ENCODE peak calls at places on chromosomes 7 and 10, in eight cellular contexts. One of them, this sample, is unnamed.

GRCh38 chr10:24869354-24870016 is 82.9 kb downstream of the PRTFDC1 start:
- DNase-seq in IMR-90: peak; percentile 67
- DNase-seq in fibroblast of lung: no peak
- DNase-seq in DND-41: no peak
- DNase-seq in MM.1S: no peak
- DNase-seq in endothelial cell of umbilical vein: peak; percentile 45
- DNase-seq in kidney: no peak
- DNase-seq in H9: no peak
- DNase-seq in this sample: no peak

GRCh38 chr7:157827045-157827862 is 490.4 kb downstream of the DNAJB6 start:
- DNase-seq in fibroblast of lung: no peak
- DNase-seq in H9: no peak
- DNase-seq in kidney: peak; percentile 29
- DNase-seq in DND-41: no peak
- DNase-seq in MM.1S: no peak
- DNase-seq in IMR-90: no peak
- DNase-seq in endothelial cell of umbilical vein: no peak
- DNase-seq in this sample: no peak

GRCh38 chr7:73431041-73431835 is 2.3 kb upstream of the FZD9 start:
- DNase-seq in DND-41: no peak
- DNase-seq in endothelial cell of umbilical vein: no peak
- DNase-seq in kidney: peak; percentile 57
- DNase-seq in IMR-90: no peak
- DNase-seq in fibroblast of lung: no peak
- DNase-seq in MM.1S: no peak
- DNase-seq in H9: no peak
- DNase-seq in this sample: no peak

GRCh38 chr7:78620931-78621330 is 822.4 kb downstream of the PHTF2 start:
- DNase-seq in DND-41: peak; percentile 15
- DNase-seq in fibroblast of lung: peak; percentile 4
- DNase-seq in endothelial cell of umbilical vein: peak; percentile 5
- DNase-seq in IMR-90: peak; percentile 12
- DNase-seq in MM.1S: peak; percentile 69
- DNase-seq in kidney: no peak
- DNase-seq in H9: peak; percentile 42
- DNase-seq in this sample: peak; percentile 78

GRCh38 chr10:21724695-21725371 is 190.8 kb downstream of the MLLT10 start:
- DNase-seq in MM.1S: peak; percentile 96
- DNase-seq in H9: no peak
- DNase-seq in DND-41: peak; percentile 90
- DNase-seq in endothelial cell of umbilical vein: peak; percentile 97
- DNase-seq in IMR-90: peak; percentile 100
- DNase-seq in kidney: peak; percentile 84
- DNase-seq in fibroblast of lung: peak; percentile 100
- DNase-seq in this sample: peak; percentile 60

GRCh38 chr10:122376364-122376961 is 2.0 kb downstream of the PLEKHA1 start:
- DNase-seq in DND-41: no peak
- DNase-seq in IMR-90: no peak
- DNase-seq in fibroblast of lung: no peak
- DNase-seq in endothelial cell of umbilical vein: peak; percentile 56
- DNase-seq in MM.1S: no peak
- DNase-seq in H9: no peak
- DNase-seq in kidney: no peak
- DNase-seq in this sample: no peak

GRCh38 chr10:28849821-28850220 is 172.5 kb downstream of the BAMBI start:
- DNase-seq in endothelial cell of umbilical vein: no peak
- DNase-seq in H9: no peak
- DNase-seq in MM.1S: no peak
- DNase-seq in fibroblast of lung: no peak
- DNase-seq in IMR-90: no peak
- DNase-seq in DND-41: no peak
- DNase-seq in kidney: no peak
- DNase-seq in this sample: no peak

GRCh38 chr7:50037106-50037505 is 55.9 kb downstream of the ZPBP start:
- DNase-seq in MM.1S: no peak
- DNase-seq in IMR-90: no peak
- DNase-seq in kidney: no peak
- DNase-seq in H9: no peak
- DNase-seq in fibroblast of lung: no peak
- DNase-seq in DND-41: no peak
- DNase-seq in endothelial cell of umbilical vein: no peak
- DNase-seq in this sample: no peak

GRCh38 chr10:113539789-113540188 is 13.1 kb upstream of the HABP2 start:
- DNase-seq in fibroblast of lung: peak; percentile 19
- DNase-seq in IMR-90: peak; percentile 36
- DNase-seq in kidney: no peak
- DNase-seq in H9: no peak
- DNase-seq in endothelial cell of umbilical vein: no peak
- DNase-seq in DND-41: no peak
- DNase-seq in MM.1S: no peak
- DNase-seq in this sample: no peak

GRCh38 chr7:152902054-152902453 is 142.5 kb downstream of the ACTR3B start:
- DNase-seq in DND-41: no peak
- DNase-seq in kidney: no peak
- DNase-seq in MM.1S: peak; percentile 80
- DNase-seq in endothelial cell of umbilical vein: no peak
- DNase-seq in H9: no peak
- DNase-seq in IMR-90: no peak
- DNase-seq in fibroblast of lung: no peak
- DNase-seq in this sample: no peak

GRCh38 chr10:49382826-49383225 is 13.1 kb downstream of the DRGX start:
- DNase-seq in kidney: no peak
- DNase-seq in MM.1S: no peak
- DNase-seq in endothelial cell of umbilical vein: no peak
- DNase-seq in fibroblast of lung: no peak
- DNase-seq in DND-41: no peak
- DNase-seq in H9: no peak
- DNase-seq in IMR-90: no peak
- DNase-seq in this sample: no peak

GRCh38 chr10:34213193-34213804 is 601.8 kb downstream of the PARD3 start:
- DNase-seq in MM.1S: no peak
- DNase-seq in DND-41: no peak
- DNase-seq in fibroblast of lung: no peak
- DNase-seq in IMR-90: no peak
- DNase-seq in endothelial cell of umbilical vein: no peak
- DNase-seq in kidney: no peak
- DNase-seq in H9: no peak
- DNase-seq in this sample: no peak

GRCh38 chr7:25846722-25847121 is 305.3 kb upstream of the NFE2L3 start:
- DNase-seq in MM.1S: no peak
- DNase-seq in DND-41: no peak
- DNase-seq in kidney: peak; percentile 91
- DNase-seq in IMR-90: peak; percentile 79
- DNase-seq in fibroblast of lung: peak; percentile 97
- DNase-seq in endothelial cell of umbilical vein: peak; percentile 97
- DNase-seq in H9: no peak
- DNase-seq in this sample: no peak

GRCh38 chr7:106405697-106406141 is 120.9 kb upstream of the NAMPT start:
- DNase-seq in DND-41: no peak
- DNase-seq in H9: no peak
- DNase-seq in kidney: no peak
- DNase-seq in fibroblast of lung: no peak
- DNase-seq in endothelial cell of umbilical vein: no peak
- DNase-seq in MM.1S: peak; percentile 53
- DNase-seq in IMR-90: no peak
- DNase-seq in this sample: no peak

GRCh38 chr7:30143748-30144251 is 9.0 kb downstream of the MTURN start:
- DNase-seq in MM.1S: peak; percentile 41
- DNase-seq in kidney: no peak
- DNase-seq in fibroblast of lung: peak; percentile 43
- DNase-seq in H9: no peak
- DNase-seq in IMR-90: peak; percentile 62
- DNase-seq in DND-41: no peak
- DNase-seq in endothelial cell of umbilical vein: no peak
- DNase-seq in this sample: no peak

GRCh38 chr10:76251773-76252617 is 820.6 kb downstream of the LRMDA start:
- DNase-seq in kidney: peak; percentile 94
- DNase-seq in MM.1S: no peak
- DNase-seq in endothelial cell of umbilical vein: peak; percentile 60
- DNase-seq in fibroblast of lung: peak; percentile 100
- DNase-seq in IMR-90: peak; percentile 93
- DNase-seq in DND-41: no peak
- DNase-seq in H9: no peak
- DNase-seq in this sample: no peak

GRCh38 chr7:137109966-137110930 is 233.3 kb downstream of the PTN start:
- DNase-seq in IMR-90: peak; percentile 68
- DNase-seq in endothelial cell of umbilical vein: no peak
- DNase-seq in kidney: no peak
- DNase-seq in DND-41: no peak
- DNase-seq in MM.1S: no peak
- DNase-seq in fibroblast of lung: peak; percentile 62
- DNase-seq in H9: no peak
- DNase-seq in this sample: no peak

DNA sequence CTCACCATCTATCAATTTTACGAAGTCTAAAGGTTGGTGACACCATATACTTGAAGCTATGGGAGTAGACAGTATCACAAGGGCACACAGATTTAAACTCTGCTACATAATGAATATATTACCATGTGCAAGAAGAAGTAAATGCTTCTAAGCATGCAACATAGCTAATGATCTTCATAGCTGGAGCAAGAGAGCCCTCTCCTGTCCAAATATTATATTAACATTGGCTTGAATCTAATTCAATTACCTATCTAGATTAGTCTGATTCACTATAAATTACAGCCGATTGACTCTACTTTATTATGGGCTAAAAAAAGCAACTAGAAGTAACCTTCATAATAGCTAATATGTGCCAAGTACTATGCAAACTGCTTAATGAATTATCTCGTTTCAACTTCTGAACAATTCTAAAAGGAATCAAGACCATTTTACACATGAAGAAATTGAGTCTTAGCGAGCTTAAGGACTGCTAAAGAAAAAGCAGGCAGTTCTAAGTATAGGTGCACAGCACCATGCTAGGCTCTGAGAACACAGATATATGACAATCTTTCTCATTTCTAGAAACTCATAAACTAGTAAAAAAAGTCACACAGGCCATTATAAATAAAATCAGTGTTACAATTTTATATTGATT is 21.9 kb downstream of the FRA10AC1 start:
- DNase-seq in DND-41: no peak
- DNase-seq in IMR-90: peak; percentile 37
- DNase-seq in H9: no peak
- DNase-seq in fibroblast of lung: peak; percentile 59
- DNase-seq in kidney: no peak
- DNase-seq in endothelial cell of umbilical vein: peak; percentile 77
- DNase-seq in MM.1S: no peak
- DNase-seq in this sample: peak; percentile 34
- TF ChIP-seq CTCF in DND-41: peak; percentile 47
- TF ChIP-seq CTCF in IMR-90: peak; percentile 57
- TF ChIP-seq CTCF in H9: peak; percentile 53
- TF ChIP-seq CTCF in fibroblast of lung: peak; percentile 38
- TF ChIP-seq CTCF in kidney: peak; percentile 26
- TF ChIP-seq CTCF in endothelial cell of umbilical vein: peak; percentile 17
- TF ChIP-seq CTCF in MM.1S: peak; percentile 39
- TF ChIP-seq CTCF in this sample: peak; percentile 56

GRCh38 chr10:62040896-62041295 is 139.4 kb downstream of the ARID5B start:
- DNase-seq in fibroblast of lung: no peak
- DNase-seq in endothelial cell of umbilical vein: no peak
- DNase-seq in DND-41: no peak
- DNase-seq in IMR-90: no peak
- DNase-seq in MM.1S: no peak
- DNase-seq in H9: no peak
- DNase-seq in kidney: no peak
- DNase-seq in this sample: no peak

GRCh38 chr10:62037890-62038608 is 136.6 kb downstream of the ARID5B start:
- DNase-seq in endothelial cell of umbilical vein: no peak
- DNase-seq in kidney: no peak
- DNase-seq in IMR-90: no peak
- DNase-seq in MM.1S: no peak
- DNase-seq in H9: no peak
- DNase-seq in DND-41: no peak
- DNase-seq in fibroblast of lung: no peak
- DNase-seq in this sample: no peak

GRCh38 chr10:62037166-62037831 is 135.8 kb downstream of the ARID5B start:
- DNase-seq in fibroblast of lung: peak; percentile 87
- DNase-seq in IMR-90: peak; percentile 72
- DNase-seq in DND-41: no peak
- DNase-seq in kidney: no peak
- DNase-seq in H9: no peak
- DNase-seq in MM.1S: no peak
- DNase-seq in endothelial cell of umbilical vein: no peak
- DNase-seq in this sample: no peak

GRCh38 chr10:62036186-62037081 is 134.9 kb downstream of the ARID5B start:
- DNase-seq in MM.1S: no peak
- DNase-seq in H9: peak; percentile 50
- DNase-seq in IMR-90: no peak
- DNase-seq in endothelial cell of umbilical vein: no peak
- DNase-seq in fibroblast of lung: no peak
- DNase-seq in DND-41: no peak
- DNase-seq in kidney: no peak
- DNase-seq in this sample: peak; percentile 12

GRCh38 chr10:62038609-62039190 is 137.2 kb downstream of the ARID5B start:
- DNase-seq in H9: peak; percentile 56
- DNase-seq in DND-41: peak; percentile 59
- DNase-seq in endothelial cell of umbilical vein: peak; percentile 85
- DNase-seq in IMR-90: peak; percentile 78
- DNase-seq in MM.1S: peak; percentile 83
- DNase-seq in kidney: peak; percentile 79
- DNase-seq in fibroblast of lung: peak; percentile 84
- DNase-seq in this sample: peak; percentile 67
- H3K9ac ChIP-seq in H9: no peak overlapping the region
- H3K9ac ChIP-seq in DND-41: no peak overlapping the region
- H3K9ac ChIP-seq in endothelial cell of umbilical vein: no peak overlapping the region
- H3K9ac ChIP-seq in IMR-90: peak overlapping the region; percentile 52
- H3K9ac ChIP-seq in MM.1S: peak overlapping the region; percentile 20
- H3K9ac ChIP-seq in kidney: no peak overlapping the region
- H3K9ac ChIP-seq in fibroblast of lung: no peak overlapping the region
- H3K9ac ChIP-seq in this sample: no peak overlapping the region

GRCh38 chr10:109974509-109975191 is 33.1 kb upstream of the ADD3 start:
- DNase-seq in endothelial cell of umbilical vein: no peak
- DNase-seq in DND-41: no peak
- DNase-seq in IMR-90: peak; percentile 22
- DNase-seq in MM.1S: no peak
- DNase-seq in H9: no peak
- DNase-seq in fibroblast of lung: no peak
- DNase-seq in kidney: no peak
- DNase-seq in this sample: no peak
- H3K4me1 ChIP-seq in endothelial cell of umbilical vein: no peaks in the 10 kb centered on the region
- H3K4me1 ChIP-seq in DND-41: no peaks in the 10 kb centered on the region
- H3K4me1 ChIP-seq in IMR-90: peaks cover 7% of the 10 kb centered on the region
- H3K4me1 ChIP-seq in MM.1S: no peaks in the 10 kb centered on the region
- H3K4me1 ChIP-seq in H9: peaks cover 3% of the 10 kb centered on the region
- H3K4me1 ChIP-seq in fibroblast of lung: peaks cover 10% of the 10 kb centered on the region
- H3K4me1 ChIP-seq in kidney: peaks cover 15% of the 10 kb centered on the region
- H3K4me1 ChIP-seq in this sample: peaks cover 5% of the 10 kb centered on the region

DNA sequence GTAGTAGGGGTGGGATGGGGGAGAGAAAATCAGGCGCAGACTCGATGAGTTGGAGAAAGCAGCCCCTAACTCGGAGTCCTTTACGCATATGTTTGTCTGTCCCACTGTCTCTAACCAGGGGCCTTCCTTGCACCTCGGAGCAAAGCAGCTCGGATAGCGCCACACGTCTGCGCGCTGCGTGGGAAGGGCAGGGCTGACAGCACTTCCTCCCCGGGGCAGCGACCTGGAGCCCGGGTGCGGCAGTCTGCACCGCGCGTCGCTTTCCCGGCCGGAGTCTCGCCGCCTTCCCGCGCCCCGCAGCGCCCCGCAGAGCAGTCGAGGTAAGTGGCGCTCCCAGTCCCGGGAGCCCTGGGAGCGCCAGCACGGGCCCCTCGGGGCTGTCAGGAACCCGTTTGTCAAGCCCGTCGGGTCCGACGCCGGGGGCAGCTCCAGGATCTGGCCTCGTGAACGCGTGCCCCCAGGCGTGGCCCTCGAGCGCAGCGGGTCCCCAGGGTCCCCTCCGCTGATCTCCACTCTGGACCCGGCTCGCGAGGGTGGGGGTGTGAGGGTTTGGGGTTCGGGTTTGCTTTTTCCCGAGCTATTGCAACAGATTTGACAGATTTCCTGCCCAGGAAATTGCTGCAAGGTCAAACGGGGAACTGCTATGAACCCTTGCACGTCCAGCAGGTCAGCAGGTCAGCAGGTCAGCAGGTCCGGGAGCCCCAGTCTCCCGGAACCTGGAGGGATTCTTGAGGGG is 561 bp downstream of the APBB1IP start:
- DNase-seq in endothelial cell of umbilical vein: no peak
- DNase-seq in MM.1S: no peak
- DNase-seq in IMR-90: no peak
- DNase-seq in DND-41: peak; percentile 70
- DNase-seq in kidney: peak; percentile 77
- DNase-seq in fibroblast of lung: no peak
- DNase-seq in H9: peak; percentile 42
- DNase-seq in this sample: peak; percentile 35
- TF ChIP-seq CTCF in endothelial cell of umbilical vein: no peak
- TF ChIP-seq CTCF in MM.1S: no peak
- TF ChIP-seq CTCF in IMR-90: no peak
- TF ChIP-seq CTCF in DND-41: no peak
- TF ChIP-seq CTCF in kidney: no peak
- TF ChIP-seq CTCF in fibroblast of lung: no peak
- TF ChIP-seq CTCF in H9: no peak
- TF ChIP-seq CTCF in this sample: no peak

This sample was measured in neural progenitor cell.